ENCODE peak calls at places on chromosome 1, in five cellular contexts. O is tibial nerve, F is thyroid gland, M is spleen, U is ovary. C is an unnamed sample.
A peak's percentile ranks its signal among the peaks of the same experiment; 100 is the strongest.

GRCh38 chr1:112722601-112723510 is 7.7 kb upstream of the PPM1J start:
- DNase-seq in M (no peak), U (peak; percentile 44), F (no peak), O (no peak), C (no peak)

GRCh38 chr1:98323396-98323795 is 338.1 kb upstream of the SNX7 start:
- DNase-seq in O (peak; percentile 22), U (no peak), M (no peak), F (no peak), C (no peak)

GRCh38 chr1:58891347-58891746 is 107.5 kb upstream of the JUN start:
- DNase-seq in F (no peak), U (no peak), O (no peak), M (no peak), C (no peak)

GRCh38 chr1:20634065-20634593 is 871 bp downstream of the PINK1 start:
- DNase-seq in O (no peak), U (no peak), F (no peak), M (no peak), C (no peak)

GRCh38 chr1:69441496-69441895 is 126.2 kb upstream of the LRRC7 start:
- DNase-seq in U (no peak), M (no peak), F (no peak), O (no peak), C (no peak)

GRCh38 chr1:32892368-32893197 is 6.3 kb downstream of the HPCA start:
- DNase-seq in M (peak; percentile 77), U (peak; percentile 39), F (peak; percentile 25), O (no peak), C (no peak)

GRCh38 chr1:198681831-198682756 is 43.3 kb downstream of the PTPRC start:
- DNase-seq in F (peak; percentile 14), M (peak; percentile 89), U (peak; percentile 20), O (peak; percentile 62), C (no peak)

GRCh38 chr1:105427543-105427942 is 1628.9 kb upstream of the PRMT6 start:
- DNase-seq in F (no peak), U (no peak), M (no peak), O (no peak), C (no peak)

GRCh38 chr1:160643138-160643537 is 3.7 kb downstream of the SLAMF1 start:
- DNase-seq in U (no peak), F (no peak), O (no peak), M (no peak), C (no peak)

GRCh38 chr1:160642281-160642644 is 4.6 kb downstream of the SLAMF1 start:
- DNase-seq in O (no peak), M (no peak), U (no peak), F (no peak), C (no peak)

GRCh38 chr1:160645386-160646063 is 1.3 kb downstream of the SLAMF1 start:
- DNase-seq in M (no peak), F (no peak), U (no peak), O (no peak), C (no peak)

GRCh38 chr1:160646192-160646591 is 652 bp downstream of the SLAMF1 start:
- DNase-seq in M (no peak), U (no peak), O (no peak), F (no peak), C (no peak)

DNA sequence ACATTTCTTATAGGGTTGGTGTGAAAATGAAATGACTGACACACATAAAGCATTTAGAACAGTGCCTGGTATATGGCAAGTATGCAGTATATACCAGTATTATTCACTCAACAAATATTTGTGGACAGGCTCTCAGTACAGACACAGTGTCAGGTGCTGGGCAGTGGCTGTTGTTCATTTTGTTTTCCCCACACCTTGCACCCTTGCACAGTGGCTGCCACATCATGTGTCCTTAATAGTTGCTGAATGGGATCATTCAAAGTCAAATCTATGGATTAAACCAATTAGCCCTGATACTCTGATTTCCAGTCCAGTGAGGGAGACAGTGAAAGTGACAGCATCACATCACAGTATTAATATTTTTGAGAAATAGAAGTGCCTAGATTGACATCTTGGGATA is 2.4 kb downstream of the SLAMF1 start:
- DNase-seq in U (no peak), F (no peak), M (no peak), O (no peak), C (no peak)
- TF ChIP-seq POLR2A in U (no peak), F (no peak), M (no peak), O (no peak), C (no peak)

GRCh38 chr1:160092366-160093068 is 5.9 kb downstream of the IGSF8 start:
- DNase-seq in O (no peak), M (peak; percentile 73), F (no peak), U (no peak), C (no peak)
- TF ChIP-seq POLR2A in O (no peak), M (no peak), F (no peak), U (no peak), C (no peak)

DNA sequence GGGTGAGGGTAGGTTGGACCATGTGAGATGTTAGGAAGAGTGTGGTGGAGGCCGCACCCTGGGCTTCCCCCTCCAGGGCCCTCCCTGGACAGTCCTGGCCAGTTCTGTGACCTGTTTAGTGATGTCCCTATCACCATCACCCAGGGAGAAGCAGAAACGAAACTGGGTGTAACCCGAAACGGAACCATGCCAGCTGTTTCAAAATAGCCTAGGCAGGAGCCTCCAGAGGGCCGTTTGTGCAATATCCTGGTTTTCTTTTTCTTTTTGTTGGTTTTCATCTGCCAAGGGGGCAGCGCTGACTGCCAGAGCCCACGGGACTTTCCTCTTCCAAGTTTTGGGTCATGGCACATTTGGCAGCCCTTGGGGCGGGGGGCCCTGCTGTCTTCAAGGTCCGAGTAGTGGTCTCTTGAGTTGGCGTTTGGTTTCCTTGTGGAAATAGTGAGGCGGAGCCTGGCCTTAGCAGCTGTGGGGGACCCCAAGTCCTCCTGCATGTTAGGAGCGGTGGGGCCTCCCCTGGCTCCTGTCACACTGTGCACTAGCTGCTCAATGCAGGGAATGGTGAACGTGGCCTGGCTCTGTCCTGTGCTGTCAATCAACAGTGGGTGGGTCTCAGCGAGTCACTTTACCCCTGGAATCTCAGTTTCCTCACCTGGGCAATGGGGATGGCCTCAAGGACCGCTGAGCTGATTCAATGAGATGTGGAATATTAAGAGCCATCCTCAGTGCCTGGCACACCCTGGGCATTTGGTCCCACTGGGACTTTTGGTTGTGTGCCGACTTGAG is 90.7 kb downstream of the ARHGEF10L start:
- DNase-seq in O (peak; percentile 81), F (peak; percentile 20), U (peak; percentile 57), M (no peak), C (no peak)
- TF ChIP-seq POLR2A in O (no peak), F (no peak), U (no peak), M (no peak), C (no peak)

DNA sequence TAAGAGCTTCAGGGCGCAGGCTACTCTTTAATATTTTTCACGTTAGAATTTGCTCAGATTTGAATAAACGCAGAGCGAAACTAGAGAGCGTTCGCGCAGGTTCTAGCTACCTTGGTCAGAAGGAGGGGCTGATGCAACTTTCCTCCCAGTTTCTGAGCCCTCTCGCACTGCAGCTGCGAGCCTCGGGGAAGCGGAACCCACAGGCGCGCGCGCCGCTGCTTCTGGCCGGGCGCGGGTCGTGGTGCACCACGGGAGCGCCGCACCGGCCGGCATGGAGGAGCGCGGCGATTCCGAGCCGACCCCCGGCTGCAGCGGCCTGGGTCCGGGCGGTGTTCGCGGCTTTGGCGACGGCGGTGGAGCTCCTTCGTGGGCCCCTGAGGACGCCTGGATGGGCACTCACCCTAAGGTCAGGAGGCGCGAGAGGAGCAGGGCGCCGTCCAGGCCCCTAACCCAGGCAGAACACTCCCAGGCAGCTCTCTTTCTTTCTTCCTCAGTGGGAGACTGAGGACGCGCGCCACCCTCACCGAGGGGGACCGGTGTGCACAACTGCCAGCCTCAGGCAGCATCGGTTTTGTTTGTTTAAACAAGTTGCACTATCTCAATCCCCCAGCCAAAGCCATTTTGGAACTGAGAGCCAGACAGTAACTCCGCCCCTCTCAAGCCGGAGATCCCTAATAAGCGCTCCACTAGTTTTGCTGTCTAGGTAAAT is at the start of gene TSEN15:
- DNase-seq in M (peak; percentile 96), U (peak; percentile 66), O (peak; percentile 54), F (peak; percentile 81), C (peak; percentile 61)
- TF ChIP-seq POLR2A in M (no peak), U (peak; percentile 32), O (peak; percentile 35), F (peak; percentile 12), C (peak; percentile 93)

GRCh38 chr1:156894711-156895407 is 1.3 kb downstream of the PEAR1 start:
- DNase-seq in U (peak; percentile 57), M (no peak), O (peak; percentile 48), F (peak; percentile 24), C (no peak)

GRCh38 chr1:156894001-156894400 is 483 bp downstream of the PEAR1 start:
- DNase-seq in O (no peak), F (no peak), M (peak; percentile 48), U (no peak), C (no peak)

GRCh38 chr1:156892190-156893047 is 1.1 kb upstream of the PEAR1 start:
- DNase-seq in U (peak; percentile 95), F (peak; percentile 91), M (peak; percentile 95), O (peak; percentile 90), C (peak; percentile 94)

GRCh38 chr1:156895408-156895874 is 1.9 kb downstream of the PEAR1 start:
- DNase-seq in O (peak; percentile 40), F (no peak), U (no peak), M (no peak), C (no peak)

DNA sequence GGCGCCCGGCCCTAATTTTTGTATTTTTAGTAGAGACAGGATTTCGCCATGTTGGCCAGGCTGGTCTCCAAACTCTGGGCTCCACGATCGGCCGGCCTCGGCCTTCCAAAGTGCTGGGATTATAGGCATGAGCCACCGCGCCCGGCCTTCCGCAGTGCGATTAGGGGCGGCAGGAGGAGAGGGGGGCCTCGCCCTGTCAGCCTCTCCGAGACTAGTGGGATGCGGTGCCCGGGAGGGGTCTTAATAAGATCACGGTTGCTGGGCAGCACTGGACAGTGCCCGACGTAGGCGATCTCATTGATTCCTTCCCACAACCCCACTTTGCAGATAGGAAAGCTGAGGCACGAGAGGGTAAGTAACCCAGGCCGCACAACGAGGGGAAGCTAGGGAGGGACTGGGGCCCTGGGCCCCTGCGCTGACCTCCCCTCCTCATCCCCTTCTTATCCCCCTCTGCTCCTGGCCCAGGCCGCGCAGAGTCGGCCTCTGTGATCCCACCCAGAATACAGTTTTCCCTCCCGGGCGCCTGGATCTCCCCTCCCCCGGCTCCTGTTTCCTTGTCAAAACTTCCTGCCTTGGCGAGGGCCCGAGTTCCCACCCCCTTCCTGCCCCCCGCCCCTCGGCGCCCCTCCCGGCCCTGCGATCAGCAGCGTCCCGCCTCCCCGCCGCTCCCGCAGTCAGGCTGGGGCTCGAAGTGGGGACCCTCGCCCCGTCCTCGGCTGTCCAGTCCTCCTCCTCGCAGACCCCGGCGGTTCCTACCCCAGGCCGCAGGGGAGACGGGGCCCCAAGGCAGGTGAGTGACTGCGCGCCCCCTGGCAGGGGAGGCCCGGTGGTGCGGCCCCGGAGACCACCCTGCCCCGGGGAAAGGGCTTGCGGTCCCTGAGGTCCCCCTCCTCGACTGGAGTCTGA is at the start of gene PEAR1:
- DNase-seq in M (no peak), O (peak; percentile 37), F (peak; percentile 38), U (peak; percentile 77), C (no peak)
- TF ChIP-seq POLR2A in M (no peak), O (peak; percentile 39), F (no peak), U (no peak), C (no peak)

GRCh38 chr1:34865981-34866761 is 6.6 kb upstream of the SMIM12 start:
- DNase-seq in U (peak; percentile 87), F (peak; percentile 91), O (peak; percentile 84), M (peak; percentile 98), C (peak; percentile 90)
- TF ChIP-seq POLR2A in U (no peak), F (no peak), O (peak; percentile 14), M (no peak), C (no peak)

GRCh38 chr1:13593511-13594131 is 10.0 kb downstream of the PDPN start:
- DNase-seq in F (no peak), U (peak; percentile 66), M (no peak), O (peak; percentile 71), C (no peak)
- TF ChIP-seq POLR2A in F (no peak), U (no peak), M (no peak), O (no peak), C (no peak)